ENCODE peak calls at places on chromosomes 12 and 14, in six cellular contexts. U, H, E, M, K and G are unnamed samples.

GRCh38 chr12:127926004-127926403 is 341.0 kb upstream of the TMEM132C start:
- DNase-seq in U (no peak), H (no peak), E (no peak), M (peak), K (peak), G (no peak)

GRCh38 chr12:22333751-22334695 is 484 bp downstream of the ST8SIA1 start:
- DNase-seq in U (no peak), H (no peak), E (no peak), M (peak), K (no peak), G (no peak)

GRCh38 chr12:11885261-11886038 is 185.3 kb upstream of the BCL2L14 start:
- DNase-seq in U (no peak), H (peak), E (peak), M (no peak), K (no peak), G (no peak)

GRCh38 chr12:120075034-120075616 is 41.4 kb downstream of the RAB35 start:
- DNase-seq in U (no peak), H (no peak), E (no peak), M (no peak), K (no peak), G (no peak)

GRCh38 chr12:52347546-52348510 is 19.5 kb downstream of the KRT85 start:
- DNase-seq in U (no peak), H (no peak), E (no peak), M (no peak), K (no peak), G (no peak)

GRCh38 chr14:65239897-65240296 is 137.6 kb upstream of the MAX start:
- DNase-seq in U (no peak), H (no peak), E (no peak), M (no peak), K (no peak), G (no peak)

GRCh38 chr12:77190022-77190421 is 124.7 kb upstream of the E2F7 start:
- DNase-seq in U (no peak), H (no peak), E (peak), M (no peak), K (no peak), G (no peak)

GRCh38 chr12:11944321-11944720 is 126.4 kb upstream of the BCL2L14 start:
- DNase-seq in U (no peak), H (no peak), E (no peak), M (no peak), K (no peak), G (no peak)

GRCh38 chr14:93120522-93120921 is 4.8 kb upstream of the ITPK1 start:
- DNase-seq in U (no peak), H (no peak), E (no peak), M (no peak), K (no peak), G (no peak)

GRCh38 chr12:49698619-49699545 is 8.3 kb downstream of the FMNL3 start:
- DNase-seq in U (no peak), H (no peak), E (peak), M (no peak), K (peak), G (no peak)

GRCh38 chr14:92728781-92729364 is 19.6 kb downstream of the LGMN start:
- DNase-seq in U (peak), H (no peak), E (peak), M (no peak), K (no peak), G (no peak)

GRCh38 chr12:14157129-14157747 is 175.8 kb upstream of the GRIN2B start:
- DNase-seq in U (no peak), H (no peak), E (no peak), M (no peak), K (no peak), G (no peak)

GRCh38 chr12:114481200-114481535 is 75.2 kb upstream of the TBX5 start:
- DNase-seq in U (no peak), H (no peak), E (no peak), M (no peak), K (no peak), G (no peak)

GRCh38 chr12:19967486-19967885 is 400.9 kb upstream of the PDE3A start:
- DNase-seq in U (no peak), H (no peak), E (peak), M (no peak), K (no peak), G (no peak)

GRCh38 chr14:56805992-56806737 is 4.1 kb downstream of the OTX2 start:
- DNase-seq in U (no peak), H (no peak), E (no peak), M (no peak), K (no peak), G (no peak)

GRCh38 chr14:78010688-78011087 is 159.5 kb upstream of the NRXN3 start:
- DNase-seq in U (no peak), H (no peak), E (peak), M (no peak), K (no peak), G (no peak)

GRCh38 chr14:44404021-44404420 is 103.1 kb downstream of the FSCB start:
- DNase-seq in U (no peak), H (no peak), E (no peak), M (no peak), K (no peak), G (no peak)

GRCh38 chr12:21526053-21526452 is at the start of gene SPX:
- DNase-seq in U (no peak), H (peak), E (peak), M (no peak), K (no peak), G (no peak)

GRCh38 chr14:89771251-89771650 is 183.3 kb downstream of the EFCAB11 start:
- DNase-seq in U (no peak), H (no peak), E (peak), M (no peak), K (no peak), G (no peak)

GRCh38 chr12:124867389-124867930 is 3.8 kb upstream of the SCARB1 start:
- DNase-seq in U (no peak), H (peak), E (peak), M (no peak), K (no peak), G (no peak)

GRCh38 chr12:14545144-14546124 is 22.2 kb downstream of the PLBD1 start:
- DNase-seq in U (no peak), H (no peak), E (no peak), M (no peak), K (no peak), G (no peak)

DNA sequence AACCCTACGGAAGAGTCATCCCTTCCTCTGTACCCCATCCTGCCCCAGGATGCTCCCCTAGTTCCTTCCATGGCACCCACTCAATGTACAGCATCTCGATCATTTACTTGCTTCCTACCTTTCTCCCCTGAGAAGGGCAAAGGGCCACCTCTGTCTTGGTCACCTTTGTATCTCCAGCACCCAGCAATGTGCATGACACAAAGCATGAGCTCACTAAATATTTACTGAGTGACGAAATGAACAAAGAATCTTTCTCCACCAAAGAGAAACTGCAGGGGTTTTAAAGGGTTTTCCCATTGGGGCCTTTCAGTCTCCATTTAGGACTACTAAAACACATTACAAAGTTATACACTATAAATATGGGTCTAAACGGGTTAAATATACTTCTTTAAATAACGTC is 30.6 kb downstream of the ATG14 start:
- DNase-seq in U (no peak), H (peak), E (peak), M (no peak), K (no peak), G (no peak)
- TF ChIP-seq RAD21 in U (no peak), H (no peak), E (no peak), M (no peak), K (no peak), G (no peak)

DNA sequence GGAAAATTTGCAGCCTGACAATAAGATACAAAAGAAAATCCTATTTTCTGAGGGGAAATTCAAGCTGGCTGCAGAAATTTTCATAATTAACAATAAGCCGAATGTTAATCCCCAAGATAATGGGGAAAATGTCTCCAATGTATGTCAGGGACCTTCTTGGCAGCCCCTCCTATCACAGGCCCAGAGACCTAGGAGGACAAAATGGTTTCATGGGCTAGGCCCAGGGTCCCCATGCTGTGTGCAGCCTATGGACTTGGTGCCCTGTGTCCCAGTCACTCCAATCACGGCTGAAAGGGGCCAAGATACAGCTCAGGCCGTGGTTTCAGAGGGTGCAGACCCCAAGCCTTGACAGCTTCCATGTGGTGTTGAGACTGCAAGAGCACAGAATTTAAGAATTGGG is 11.2 kb downstream of the C12orf50 start:
- DNase-seq in U (no peak), H (no peak), E (no peak), M (no peak), K (no peak), G (no peak)
- H2AFZ ChIP-seq in U (no peak), H (no peak), E (no peak), M (no peak), K (no peak), G (no peak)

GRCh38 chr12:1928439-1929121 is 10.1 kb upstream of the CACNA2D4 start:
- DNase-seq in U (no peak), H (no peak), E (no peak), M (peak), K (no peak), G (no peak)

GRCh38 chr12:1927051-1927680 is 8.7 kb upstream of the CACNA2D4 start:
- DNase-seq in U (no peak), H (no peak), E (no peak), M (peak), K (no peak), G (no peak)

GRCh38 chr12:1926274-1926673 is 7.8 kb upstream of the CACNA2D4 start:
- DNase-seq in U (no peak), H (no peak), E (no peak), M (no peak), K (no peak), G (no peak)

GRCh38 chr12:1929241-1929984 is 11.0 kb upstream of the CACNA2D4 start:
- DNase-seq in U (no peak), H (no peak), E (no peak), M (peak), K (no peak), G (no peak)

DNA sequence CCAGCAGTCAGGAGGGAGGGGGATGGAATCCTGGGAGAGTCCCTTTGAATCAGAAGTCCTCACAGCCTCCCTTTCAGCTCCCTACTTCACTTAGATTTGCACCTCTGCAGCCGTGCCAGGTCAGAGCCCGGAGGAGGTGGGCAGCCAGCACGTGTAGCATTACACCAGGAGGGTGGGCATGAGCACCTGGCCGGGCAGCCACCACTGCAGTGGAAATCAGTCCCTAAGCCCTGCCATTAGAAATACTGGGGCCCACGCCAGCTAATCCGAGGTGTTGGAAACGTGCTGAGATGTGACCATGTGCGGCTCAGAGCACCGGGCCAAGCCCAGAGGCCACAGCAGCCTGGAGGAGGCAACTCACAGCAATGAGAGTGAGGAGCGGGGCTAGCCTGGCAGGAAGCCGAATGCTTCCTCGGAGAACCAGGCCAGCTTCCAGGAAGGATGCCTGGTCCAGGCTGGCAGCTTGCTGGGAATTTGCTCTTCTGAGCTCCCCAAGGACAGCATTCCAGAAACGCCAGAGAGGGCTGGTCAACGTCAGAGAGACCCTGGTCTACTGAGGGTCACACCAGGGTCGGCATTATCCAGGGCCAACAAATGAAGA is 9.4 kb upstream of the CACNA2D4 start:
- DNase-seq in U (no peak), H (no peak), E (no peak), M (peak), K (no peak), G (no peak)
- TF ChIP-seq RAD21 in U (no peak), H (no peak), E (no peak), M (no peak), K (no peak), G (no peak)

GRCh38 chr12:130457215-130457614 is 119.5 kb downstream of the PIWIL1 start:
- DNase-seq in U (peak), H (no peak), E (no peak), M (no peak), K (no peak), G (no peak)

GRCh38 chr12:130454296-130454695 is 116.6 kb downstream of the PIWIL1 start:
- DNase-seq in U (no peak), H (no peak), E (no peak), M (no peak), K (no peak), G (no peak)

GRCh38 chr12:130452546-130452945 is 114.9 kb downstream of the PIWIL1 start:
- DNase-seq in U (no peak), H (no peak), E (no peak), M (no peak), K (no peak), G (no peak)

GRCh38 chr12:130456375-130457199 is 118.9 kb downstream of the PIWIL1 start:
- DNase-seq in U (no peak), H (no peak), E (no peak), M (no peak), K (no peak), G (no peak)

GRCh38 chr12:130455161-130455560 is 117.5 kb downstream of the PIWIL1 start:
- DNase-seq in U (no peak), H (no peak), E (no peak), M (no peak), K (no peak), G (no peak)
- H2AFZ ChIP-seq in U (no peak), H (no peak), E (no peak), M (no peak), K (no peak), G (no peak)

GRCh38 chr14:68964300-68965093 is 14.6 kb downstream of the ACTN1 start:
- DNase-seq in U (no peak), H (no peak), E (peak), M (no peak), K (no peak), G (no peak)
- TF ChIP-seq RAD21 in U (no peak), H (no peak), E (no peak), M (no peak), K (no peak), G (no peak)

GRCh38 chr14:68284834-68285233 is 465.3 kb downstream of the RAD51B start:
- DNase-seq in U (no peak), H (no peak), E (no peak), M (no peak), K (no peak), G (no peak)
- H2AFZ ChIP-seq in U (no peak), H (no peak), E (no peak), M (no peak), K (no peak), G (no peak)

DNA sequence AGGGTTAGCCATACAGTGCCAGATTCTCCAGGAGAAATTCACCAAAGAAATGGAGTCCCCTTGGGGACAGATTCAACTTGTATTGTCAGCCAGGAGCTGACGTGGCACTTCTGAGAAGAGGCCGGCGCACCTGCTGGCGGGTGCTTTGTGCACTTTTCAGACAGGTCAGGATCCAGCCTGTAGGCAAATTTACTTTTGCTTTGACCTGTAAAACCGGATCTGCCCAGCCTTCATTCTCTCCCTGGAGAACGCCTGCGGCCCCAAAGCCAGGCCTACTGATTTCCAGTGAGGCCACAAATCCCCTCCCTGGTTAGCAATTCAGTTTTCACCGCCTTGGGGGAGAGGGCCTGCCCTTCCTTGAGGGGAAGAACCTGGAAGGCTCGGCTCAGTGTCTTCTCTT is 17.4 kb downstream of the P2RX4 start:
- DNase-seq in U (no peak), H (peak), E (no peak), M (no peak), K (no peak), G (no peak)
- TF ChIP-seq RAD21 in U (no peak), H (no peak), E (no peak), M (no peak), K (no peak), G (no peak)